ENCODE peak calls at places on chromosome 10, in five cellular contexts. V, L, E, G and F are unnamed samples.

GRCh38 chr10:101031128-101031795 is at the start of the genes PDZD7 and SFXN3:
- DNase-seq in E (peak), G (peak), L (peak), V (peak), F (peak)

GRCh38 chr10:33661580-33662269 is 327.3 kb upstream of the NRP1 start:
- DNase-seq in L (peak), E (peak), G (no peak), V (no peak), F (peak)

GRCh38 chr10:31940839-31941653 is 12.4 kb upstream of the ARHGAP12 start:
- DNase-seq in E (peak), L (no peak), V (no peak), G (no peak), F (peak)

GRCh38 chr10:128499486-128499885 is 373.3 kb upstream of the MKI67 start:
- DNase-seq in E (no peak), G (no peak), L (no peak), V (no peak), F (no peak)

GRCh38 chr10:15703167-15703880 is 16.4 kb downstream of the ITGA8 start:
- DNase-seq in L (no peak), E (no peak), G (no peak), V (no peak), F (no peak)

GRCh38 chr10:68647928-68648327 is 73.1 kb upstream of the CCAR1 start:
- DNase-seq in E (peak), G (no peak), L (no peak), V (no peak), F (peak)

GRCh38 chr10:89589091-89589725 is 53.8 kb upstream of the SLC16A12 start:
- DNase-seq in L (no peak), V (no peak), E (peak), G (no peak), F (peak)

GRCh38 chr10:102347236-102347828 is 48.2 kb upstream of the NFKB2 start:
- DNase-seq in L (no peak), V (no peak), E (peak), G (no peak), F (peak)

GRCh38 chr10:7756360-7756992 is 31.3 kb downstream of the KIN start:
- DNase-seq in G (no peak), E (peak), L (no peak), V (peak), F (peak)

GRCh38 chr10:51838506-51838905 is 139.1 kb upstream of the CSTF2T start:
- DNase-seq in E (no peak), G (no peak), L (no peak), V (no peak), F (no peak)

GRCh38 chr10:29780096-29780495 is 145.3 kb upstream of the SVIL start:
- DNase-seq in L (no peak), E (no peak), G (no peak), V (no peak), F (no peak)

GRCh38 chr10:28711079-28711478 is 33.8 kb downstream of the BAMBI start:
- DNase-seq in E (peak), L (no peak), V (no peak), G (no peak), F (peak)

GRCh38 chr10:16887565-16887964 is 70.3 kb upstream of the RSU1 start:
- DNase-seq in E (peak), L (no peak), G (no peak), V (no peak), F (peak)

GRCh38 chr10:73998623-73999622 is 1.0 kb downstream of the VCL start:
- DNase-seq in L (no peak), E (peak), V (no peak), G (no peak), F (peak)

GRCh38 chr10:12875100-12875499 is 126.4 kb downstream of the CCDC3 start:
- DNase-seq in G (no peak), E (no peak), L (no peak), V (no peak), F (peak)

GRCh38 chr10:131204406-131205152 is 106.9 kb downstream of the TCERG1L start:
- DNase-seq in G (no peak), E (no peak), V (no peak), L (no peak), F (no peak)